ENCODE peak calls at places on chromosomes 16 and 17, in eight cellular contexts. W, F, E, P, L, K, Y and H are unnamed samples.

GRCh38 chr17:75516619-75517276 is 420 bp downstream of the TSEN54 start:
- DNase-seq in L (no peak), Y (no peak), P (peak; percentile 49), W (no peak), F (peak; percentile 47), E (no peak), K (no peak), H (no peak)

GRCh38 chr17:7959503-7960253 is 27.7 kb downstream of the CNTROB start:
- DNase-seq in K (no peak), Y (no peak), F (no peak), W (no peak), E (no peak), P (peak; percentile 47), L (no peak), H (no peak)

GRCh38 chr16:69927056-69927757 is 23.9 kb upstream of the CLEC18A start:
- DNase-seq in Y (no peak), E (no peak), F (peak; percentile 73), K (peak; percentile 57), W (no peak), P (peak; percentile 90), L (no peak), H (no peak)

GRCh38 chr16:67243481-67243880 is 3.8 kb downstream of the FHOD1 start:
- DNase-seq in W (no peak), E (no peak), P (no peak), K (no peak), Y (no peak), L (no peak), F (no peak), H (no peak)

GRCh38 chr16:3129137-3130131 is 5.4 kb upstream of the ZNF213 start:
- DNase-seq in L (no peak), P (peak; percentile 92), W (peak; percentile 89), F (peak; percentile 84), Y (peak; percentile 83), E (peak; percentile 70), K (peak; percentile 66), H (peak; percentile 69)

GRCh38 chr16:3873482-3874173 is 6.9 kb downstream of the CREBBP start:
- DNase-seq in Y (no peak), E (no peak), F (no peak), W (no peak), K (no peak), L (no peak), P (no peak), H (no peak)

GRCh38 chr17:252456-252855 is 71.0 kb upstream of the DOC2B start:
- DNase-seq in P (no peak), K (no peak), W (no peak), E (no peak), L (no peak), Y (no peak), F (no peak), H (no peak)

GRCh38 chr17:79815836-79816371 is 19.0 kb upstream of the CBX8 start:
- DNase-seq in Y (no peak), P (no peak), L (no peak), W (no peak), E (no peak), F (no peak), K (no peak), H (no peak)

GRCh38 chr16:65111306-65111705 is 10.6 kb downstream of the CDH11 start:
- DNase-seq in K (no peak), Y (peak; percentile 60), W (no peak), F (no peak), L (no peak), P (no peak), E (no peak), H (no peak)

GRCh38 chr16:11152205-11152604 is 103.8 kb downstream of the SOCS1 start:
- DNase-seq in P (no peak), L (no peak), W (no peak), K (no peak), E (no peak), F (no peak), Y (no peak), H (no peak)

GRCh38 chr17:12415031-12415430 is 250.7 kb upstream of the MYOCD start:
- DNase-seq in W (no peak), E (peak; percentile 62), Y (peak; percentile 93), P (peak; percentile 14), K (peak; percentile 88), L (peak; percentile 44), F (no peak), H (no peak)

GRCh38 chr17:66654764-66655163 is 180.2 kb upstream of the CACNG5 start:
- DNase-seq in K (no peak), L (no peak), E (no peak), Y (no peak), F (no peak), P (no peak), W (no peak), H (no peak)

GRCh38 chr16:86970279-86970678 is 346.9 kb downstream of the C16orf95 start:
- DNase-seq in K (no peak), W (no peak), P (no peak), L (no peak), Y (no peak), F (no peak), E (no peak), H (no peak)

GRCh38 chr16:539901-540530 is 12.5 kb downstream of the CAPN15 start:
- DNase-seq in E (peak; percentile 41), K (peak; percentile 76), L (no peak), P (no peak), Y (peak; percentile 25), F (no peak), W (no peak), H (no peak)

GRCh38 chr16:46688657-46689491 is at the start of gene VPS35:
- DNase-seq in F (peak; percentile 100), L (peak; percentile 93), Y (peak; percentile 98), P (peak; percentile 99), E (peak; percentile 97), W (peak; percentile 100), K (peak; percentile 99), H (peak; percentile 97)
- TF ChIP-seq CTCF in F (no peak), L (peak; percentile 7), Y (peak; percentile 51), P (no peak), E (peak; percentile 8), W (no peak), K (no peak), H (peak; percentile 18)

DNA sequence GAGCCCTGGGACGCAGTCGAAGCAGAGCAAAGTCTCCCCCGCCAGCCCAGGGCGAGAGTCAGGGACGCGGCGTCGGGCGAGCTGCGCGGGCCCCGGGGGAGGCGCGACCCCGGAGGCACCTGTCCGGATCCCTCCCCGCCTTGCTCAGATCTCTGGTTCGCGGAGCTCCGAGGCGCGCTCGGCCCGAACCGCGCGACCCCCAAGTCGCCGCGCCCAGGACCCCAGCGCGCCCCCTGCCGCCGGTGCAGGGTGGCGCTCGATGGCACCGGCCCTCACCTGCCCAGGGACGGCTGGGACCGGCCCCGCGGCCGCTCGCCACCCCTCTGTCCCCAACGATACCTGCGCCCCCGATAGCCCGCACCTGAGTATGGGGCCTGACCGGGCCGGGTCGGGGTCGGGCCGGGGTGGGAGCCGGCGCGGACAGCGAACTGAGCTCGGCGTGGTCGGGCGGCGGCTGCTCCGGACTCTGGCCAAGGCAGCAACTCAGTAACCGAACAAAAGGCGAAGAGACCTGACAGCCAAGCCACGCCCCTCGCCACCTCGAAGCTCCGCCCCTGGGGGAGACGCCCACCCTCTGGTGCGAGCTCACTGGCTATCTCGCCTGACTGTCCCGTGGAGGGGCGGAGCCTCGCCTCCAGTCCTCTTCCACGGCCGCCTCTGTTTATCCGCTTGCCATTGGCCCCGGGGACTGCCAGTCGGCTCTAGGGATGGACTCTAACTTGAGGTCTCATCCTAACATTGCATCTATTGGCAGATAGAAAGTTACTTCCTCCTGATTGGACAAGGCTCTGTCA is at the start of gene JUP:
- DNase-seq in K (peak; percentile 100), L (peak; percentile 89), P (peak; percentile 100), Y (peak; percentile 98), F (peak; percentile 99), E (peak; percentile 98), W (peak; percentile 100), H (peak; percentile 91)
- TF ChIP-seq CTCF in K (peak; percentile 10), L (peak; percentile 37), P (no peak), Y (peak; percentile 77), F (peak; percentile 76), E (peak; percentile 30), W (peak; percentile 97), H (no peak)

DNA sequence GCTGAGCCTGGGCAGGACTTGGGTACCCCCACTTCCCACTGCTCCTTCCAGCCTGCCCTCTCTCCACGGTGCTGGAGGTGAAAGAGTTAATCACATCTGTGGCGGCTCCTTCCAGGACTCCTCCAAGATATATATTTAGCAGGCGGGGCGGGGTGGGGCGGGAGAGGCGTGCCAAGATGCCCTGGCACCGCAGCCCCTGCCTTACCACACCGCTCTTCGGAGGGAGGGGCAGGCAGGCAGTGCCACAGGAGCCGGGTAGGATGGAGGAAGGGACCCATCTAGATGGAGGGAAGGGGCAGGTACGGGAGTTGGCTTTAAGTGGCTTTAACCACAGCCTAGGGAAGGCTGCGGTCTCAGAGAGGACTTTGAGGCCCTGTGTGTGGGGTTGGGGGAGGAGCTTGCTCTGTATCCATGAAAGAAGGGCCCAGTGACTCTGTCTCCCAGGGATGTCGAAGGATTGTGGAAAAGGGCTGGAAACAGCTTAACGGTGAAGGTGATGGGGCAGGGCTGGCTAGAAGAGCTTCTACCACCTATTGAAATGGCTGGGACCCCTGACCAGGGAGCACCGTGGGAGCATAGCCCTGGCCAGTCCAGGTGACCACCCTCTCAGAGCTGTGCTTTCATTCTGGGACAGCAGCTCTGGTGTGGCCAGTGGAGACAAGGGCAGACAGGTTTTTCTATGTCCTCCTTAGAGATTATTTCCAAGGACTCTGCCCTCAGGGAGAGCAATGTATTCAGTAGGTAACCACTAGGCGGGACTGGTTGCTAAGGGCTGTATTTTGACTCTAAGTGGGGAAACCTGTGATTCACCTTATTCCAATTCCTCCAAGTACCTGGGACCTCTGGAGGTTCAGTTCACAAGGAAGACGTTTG is 13.0 kb downstream of the GPR142 start:
- DNase-seq in P (no peak), Y (no peak), L (no peak), F (no peak), K (no peak), E (no peak), W (peak; percentile 49), H (no peak)
- TF ChIP-seq CTCF in P (no peak), Y (no peak), L (no peak), F (no peak), K (no peak), E (no peak), W (peak; percentile 17), H (no peak)

GRCh38 chr17:15261063-15261817 is 3.9 kb downstream of the PMP22 start:
- DNase-seq in F (peak; percentile 58), E (no peak), W (peak; percentile 22), L (no peak), K (peak; percentile 57), Y (peak; percentile 60), P (peak; percentile 70), H (no peak)

GRCh38 chr17:15257316-15257925 is 7.7 kb downstream of the PMP22 start:
- DNase-seq in Y (peak; percentile 82), F (peak; percentile 85), E (peak; percentile 38), W (peak; percentile 69), P (peak; percentile 90), K (peak; percentile 64), L (no peak), H (peak; percentile 60)

GRCh38 chr17:15260376-15261062 is 4.6 kb downstream of the PMP22 start:
- DNase-seq in F (peak; percentile 92), Y (peak; percentile 81), W (peak; percentile 77), K (peak; percentile 80), L (no peak), P (peak; percentile 93), E (peak; percentile 68), H (peak; percentile 75)

GRCh38 chr17:15255713-15256454 is 9.2 kb downstream of the PMP22 start:
- DNase-seq in L (no peak), F (no peak), P (no peak), K (no peak), Y (peak; percentile 47), E (no peak), W (no peak), H (no peak)

DNA sequence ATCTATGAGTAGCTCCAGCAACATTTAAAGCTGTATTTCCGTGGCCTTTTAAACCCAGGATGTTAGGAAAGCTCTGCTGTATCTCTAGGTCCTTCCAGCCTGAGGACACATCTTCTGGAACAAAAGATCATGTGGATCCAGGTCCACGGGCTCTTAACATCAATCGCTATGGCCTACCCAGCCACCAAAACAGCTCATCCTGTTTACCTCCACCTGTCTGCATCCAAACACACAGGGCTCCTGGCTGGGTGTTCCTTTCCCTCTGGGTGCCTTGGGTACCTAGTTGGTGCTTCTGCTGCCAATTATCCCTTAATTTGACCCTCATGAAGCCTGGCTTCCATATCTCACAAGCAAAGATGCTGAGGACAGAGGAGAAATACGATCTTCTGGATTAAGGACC is 7.0 kb downstream of the PMP22 start:
- DNase-seq in W (no peak), L (no peak), E (no peak), P (no peak), K (no peak), Y (no peak), F (no peak), H (no peak)
- TF ChIP-seq CTCF in W (no peak), L (no peak), E (no peak), P (no peak), K (no peak), Y (no peak), F (no peak), H (no peak)